ENCODE peak calls at places on chromosomes 4 and X, in four cellular contexts. One of them, this sample, is unnamed.
A peak's percentile ranks its signal among the peaks of the same experiment; 100 is the strongest.

GRCh38 chr4:66741081-66741480 is 804.2 kb downstream of the CENPC start:
- DNase-seq in HCT116: no peak
- DNase-seq in breast epithelium: no peak
- DNase-seq in heart left ventricle: no peak
- DNase-seq in this sample: no peak

GRCh38 chr4:82799006-82799881 is 648 bp upstream of the SCD5 start:
- DNase-seq in HCT116: no peak
- DNase-seq in breast epithelium: no peak
- DNase-seq in heart left ventricle: no peak
- DNase-seq in this sample: no peak

GRCh38 chrX:5399403-5399802 is 829.3 kb downstream of the NLGN4X start:
- DNase-seq in HCT116: no peak
- DNase-seq in breast epithelium: no peak
- DNase-seq in heart left ventricle: no peak
- DNase-seq in this sample: no peak

GRCh38 chrX:40504801-40505605 is 75.8 kb upstream of the ATP6AP2 start:
- DNase-seq in HCT116: no peak
- DNase-seq in breast epithelium: no peak
- DNase-seq in heart left ventricle: no peak
- DNase-seq in this sample: no peak

GRCh38 chr4:151653548-151653918 is 107.3 kb downstream of the GATB start:
- DNase-seq in HCT116: no peak
- DNase-seq in breast epithelium: no peak
- DNase-seq in heart left ventricle: no peak
- DNase-seq in this sample: no peak

GRCh38 chrX:17706676-17707075 is 30.6 kb upstream of the SCML1 start:
- DNase-seq in HCT116: no peak
- DNase-seq in breast epithelium: no peak
- DNase-seq in heart left ventricle: no peak
- DNase-seq in this sample: no peak

GRCh38 chr4:155961575-155961974 is 7.9 kb upstream of the CTSO start:
- DNase-seq in HCT116: no peak
- DNase-seq in breast epithelium: no peak
- DNase-seq in heart left ventricle: no peak
- DNase-seq in this sample: no peak

GRCh38 chr4:81173213-81173612 is 41.8 kb downstream of the PRKG2 start:
- DNase-seq in HCT116: no peak
- DNase-seq in breast epithelium: no peak
- DNase-seq in heart left ventricle: no peak
- DNase-seq in this sample: no peak

GRCh38 chrX:154728791-154729190 is 22.1 kb downstream of the GAB3 start:
- DNase-seq in HCT116: no peak
- DNase-seq in breast epithelium: no peak
- DNase-seq in heart left ventricle: no peak
- DNase-seq in this sample: no peak

GRCh38 chrX:69618803-69619202 is 2.9 kb downstream of the EDA start:
- DNase-seq in HCT116: no peak
- DNase-seq in breast epithelium: no peak
- DNase-seq in heart left ventricle: peak; percentile 17
- DNase-seq in this sample: no peak

GRCh38 chr4:186676531-186677158 is 47.0 kb downstream of the FAT1 start:
- DNase-seq in HCT116: no peak
- DNase-seq in breast epithelium: no peak
- DNase-seq in heart left ventricle: no peak
- DNase-seq in this sample: no peak

GRCh38 chrX:120790118-120790517 is 85.5 kb downstream of the CT47B1 start:
- DNase-seq in HCT116: peak; percentile 38
- DNase-seq in breast epithelium: no peak
- DNase-seq in heart left ventricle: no peak
- DNase-seq in this sample: peak; percentile 34

GRCh38 chr4:62930884-62931283 is 1478.4 kb downstream of the TECRL start:
- DNase-seq in HCT116: no peak
- DNase-seq in breast epithelium: no peak
- DNase-seq in heart left ventricle: no peak
- DNase-seq in this sample: no peak

GRCh38 chr4:188408244-188409067 is 269.2 kb downstream of the TRIML1 start:
- DNase-seq in HCT116: no peak
- DNase-seq in breast epithelium: no peak
- DNase-seq in heart left ventricle: no peak
- DNase-seq in this sample: no peak

GRCh38 chrX:24693453-24694202 is at the start of gene POLA1:
- DNase-seq in HCT116: peak; percentile 91
- DNase-seq in breast epithelium: peak; percentile 89
- DNase-seq in heart left ventricle: peak; percentile 94
- DNase-seq in this sample: peak; percentile 95
- TF ChIP-seq POLR2A in HCT116: no peak
- TF ChIP-seq POLR2A in breast epithelium: no peak
- TF ChIP-seq POLR2A in heart left ventricle: no peak
- TF ChIP-seq POLR2A in this sample: peak; percentile 61

DNA sequence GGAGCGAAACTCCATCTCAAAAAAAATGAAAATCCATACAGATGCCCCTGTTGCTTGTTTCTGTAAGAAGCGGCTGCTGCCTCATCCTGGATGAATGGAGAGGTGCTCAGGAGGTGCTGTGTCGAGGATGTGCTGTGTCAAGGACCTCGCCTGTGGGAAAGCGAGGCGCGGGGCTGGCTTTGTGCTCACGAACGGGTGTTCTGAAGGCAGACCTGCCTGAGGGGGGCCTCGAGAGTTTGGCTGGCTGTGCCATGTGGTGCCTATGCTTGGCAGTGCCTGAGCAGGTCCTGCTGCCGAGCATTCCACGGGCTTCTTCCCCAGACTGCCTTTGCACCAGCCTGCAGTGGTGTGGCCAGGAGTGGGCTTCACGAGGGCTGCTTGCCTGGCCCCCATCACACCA is 61.5 kb downstream of the NSD2 start:
- DNase-seq in HCT116: no peak
- DNase-seq in breast epithelium: no peak
- DNase-seq in heart left ventricle: no peak
- DNase-seq in this sample: no peak
- TF ChIP-seq POLR2A in HCT116: no peak
- TF ChIP-seq POLR2A in breast epithelium: no peak
- TF ChIP-seq POLR2A in heart left ventricle: no peak
- TF ChIP-seq POLR2A in this sample: no peak

GRCh38 chr4:119212251-119212963 is at the start of gene USP53:
- DNase-seq in HCT116: peak; percentile 98
- DNase-seq in breast epithelium: peak; percentile 99
- DNase-seq in heart left ventricle: peak; percentile 95
- DNase-seq in this sample: peak; percentile 96

GRCh38 chr4:119209586-119209985 is 2.9 kb upstream of the USP53 start:
- DNase-seq in HCT116: peak; percentile 44
- DNase-seq in breast epithelium: no peak
- DNase-seq in heart left ventricle: no peak
- DNase-seq in this sample: no peak

GRCh38 chr4:119211856-119212250 is 660 bp upstream of the USP53 start:
- DNase-seq in HCT116: no peak
- DNase-seq in breast epithelium: peak; percentile 35
- DNase-seq in heart left ventricle: no peak
- DNase-seq in this sample: no peak

GRCh38 chr4:119210760-119211159 is 1.8 kb upstream of the USP53 start:
- DNase-seq in HCT116: no peak
- DNase-seq in breast epithelium: no peak
- DNase-seq in heart left ventricle: no peak
- DNase-seq in this sample: no peak

DNA sequence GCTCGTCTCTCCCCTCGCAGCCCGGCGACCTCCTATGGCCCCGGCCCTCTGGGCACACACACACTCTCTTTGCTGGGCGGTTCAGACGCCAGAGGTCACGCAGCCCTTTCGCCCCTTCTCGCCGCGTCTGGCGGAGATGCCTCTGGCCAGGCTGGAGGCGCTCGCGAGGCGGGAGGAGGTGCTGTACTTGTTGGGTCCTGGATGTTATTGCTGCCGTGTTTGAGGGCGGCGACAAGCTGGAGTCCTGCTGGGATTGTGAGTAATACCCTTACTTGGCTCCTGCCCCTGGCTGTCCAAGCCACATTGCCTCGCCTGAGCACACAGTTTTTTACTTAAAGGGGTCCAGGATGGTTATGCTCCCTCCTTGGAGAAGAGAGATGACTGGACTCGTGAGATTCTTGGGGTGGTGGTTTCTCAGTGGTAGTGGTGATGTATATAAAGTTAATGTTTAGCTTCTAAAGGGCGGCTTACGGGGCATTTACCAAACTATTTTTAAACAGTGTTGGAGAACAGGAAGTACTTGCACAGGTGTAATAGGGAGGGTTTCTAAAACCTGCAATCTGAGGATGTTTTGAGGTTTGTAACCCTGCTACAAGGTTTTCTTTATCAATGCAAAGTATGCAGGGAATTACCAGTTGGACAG is 572 bp downstream of the USP53 start:
- DNase-seq in HCT116: peak; percentile 89
- DNase-seq in breast epithelium: peak; percentile 74
- DNase-seq in heart left ventricle: peak; percentile 86
- DNase-seq in this sample: peak; percentile 79
- TF ChIP-seq POLR2A in HCT116: no peak
- TF ChIP-seq POLR2A in breast epithelium: no peak
- TF ChIP-seq POLR2A in heart left ventricle: no peak
- TF ChIP-seq POLR2A in this sample: no peak

GRCh38 chrX:136497556-136498048 is at the start of gene HTATSF1:
- DNase-seq in HCT116: no peak
- DNase-seq in breast epithelium: no peak
- DNase-seq in heart left ventricle: no peak
- DNase-seq in this sample: no peak
- TF ChIP-seq POLR2A in HCT116: no peak
- TF ChIP-seq POLR2A in breast epithelium: no peak
- TF ChIP-seq POLR2A in heart left ventricle: no peak
- TF ChIP-seq POLR2A in this sample: no peak

GRCh38 chrX:136496359-136496767 is 1.0 kb upstream of the HTATSF1 start:
- DNase-seq in HCT116: no peak
- DNase-seq in breast epithelium: no peak
- DNase-seq in heart left ventricle: no peak
- DNase-seq in this sample: no peak

GRCh38 chrX:136491832-136492231 is 4.1 kb downstream of the BRS3 start:
- DNase-seq in HCT116: no peak
- DNase-seq in breast epithelium: no peak
- DNase-seq in heart left ventricle: no peak
- DNase-seq in this sample: no peak

GRCh38 chrX:136495043-136495442 is 2.3 kb upstream of the HTATSF1 start:
- DNase-seq in HCT116: no peak
- DNase-seq in breast epithelium: no peak
- DNase-seq in heart left ventricle: no peak
- DNase-seq in this sample: no peak

GRCh38 chrX:136496768-136497555 is 430 bp upstream of the HTATSF1 start:
- DNase-seq in HCT116: peak; percentile 66
- DNase-seq in breast epithelium: peak; percentile 81
- DNase-seq in heart left ventricle: peak; percentile 86
- DNase-seq in this sample: peak; percentile 92
- TF ChIP-seq POLR2A in HCT116: peak; percentile 23
- TF ChIP-seq POLR2A in breast epithelium: no peak
- TF ChIP-seq POLR2A in heart left ventricle: no peak
- TF ChIP-seq POLR2A in this sample: peak; percentile 28

This sample was measured in erythroblast.